ENCODE peak calls at places on chromosomes 12 and 14, in four cellular contexts. One of them, this sample, is unnamed.

GRCh38 chr12:56928262-56928661 is 5.9 kb downstream of the SDR9C7 start:
- DNase-seq in astrocyte of the spinal cord: no peak
- DNase-seq in HFFc6: no peak
- DNase-seq in left ventricle myocardium inferior: no peak
- DNase-seq in this sample: no peak

GRCh38 chr12:50734409-50735263 is 29.3 kb upstream of the ATF1 start:
- DNase-seq in astrocyte of the spinal cord: peak
- DNase-seq in HFFc6: peak
- DNase-seq in left ventricle myocardium inferior: no peak
- DNase-seq in this sample: peak

GRCh38 chr14:52948039-52948438 is 2.8 kb downstream of the FERMT2 start:
- DNase-seq in HFFc6: no peak
- DNase-seq in left ventricle myocardium inferior: no peak
- DNase-seq in astrocyte of the spinal cord: no peak
- DNase-seq in this sample: no peak

GRCh38 chr14:34379809-34380147 is 82.3 kb downstream of the SPTSSA start:
- DNase-seq in HFFc6: no peak
- DNase-seq in left ventricle myocardium inferior: no peak
- DNase-seq in astrocyte of the spinal cord: no peak
- DNase-seq in this sample: no peak

GRCh38 chr14:103522649-103523582 is at the start of gene CKB:
- DNase-seq in left ventricle myocardium inferior: peak
- DNase-seq in HFFc6: no peak
- DNase-seq in astrocyte of the spinal cord: no peak
- DNase-seq in this sample: no peak

GRCh38 chr12:49636574-49636973 is 13.2 kb downstream of the PRPF40B start:
- DNase-seq in HFFc6: no peak
- DNase-seq in left ventricle myocardium inferior: no peak
- DNase-seq in astrocyte of the spinal cord: no peak
- DNase-seq in this sample: no peak

GRCh38 chr12:63911336-63911735 is 66.8 kb downstream of the SRGAP1 start:
- DNase-seq in HFFc6: no peak
- DNase-seq in astrocyte of the spinal cord: no peak
- DNase-seq in left ventricle myocardium inferior: no peak
- DNase-seq in this sample: no peak

GRCh38 chr12:47820631-47821345 is 1.1 kb upstream of the HDAC7 start:
- DNase-seq in astrocyte of the spinal cord: peak
- DNase-seq in left ventricle myocardium inferior: peak
- DNase-seq in HFFc6: peak
- DNase-seq in this sample: peak

GRCh38 chr12:84605988-84606387 is 306.6 kb downstream of the SLC6A15 start:
- DNase-seq in left ventricle myocardium inferior: no peak
- DNase-seq in astrocyte of the spinal cord: no peak
- DNase-seq in HFFc6: no peak
- DNase-seq in this sample: no peak

GRCh38 chr14:95180966-95181733 is 23.8 kb upstream of the DICER1 start:
- DNase-seq in left ventricle myocardium inferior: no peak
- DNase-seq in astrocyte of the spinal cord: no peak
- DNase-seq in HFFc6: no peak
- DNase-seq in this sample: no peak

GRCh38 chr14:72946491-72946890 is 20.2 kb downstream of the DCAF4 start:
- DNase-seq in astrocyte of the spinal cord: peak
- DNase-seq in HFFc6: no peak
- DNase-seq in left ventricle myocardium inferior: no peak
- DNase-seq in this sample: no peak

GRCh38 chr14:79332504-79333197 is 878.7 kb downstream of the DIO2 start:
- DNase-seq in astrocyte of the spinal cord: peak
- DNase-seq in left ventricle myocardium inferior: no peak
- DNase-seq in HFFc6: no peak
- DNase-seq in this sample: no peak

GRCh38 chr14:68987653-68988036 is 8.5 kb upstream of the ACTN1 start:
- DNase-seq in left ventricle myocardium inferior: no peak
- DNase-seq in astrocyte of the spinal cord: no peak
- DNase-seq in HFFc6: no peak
- DNase-seq in this sample: no peak

GRCh38 chr12:120262852-120263724 is 2.4 kb downstream of the PXN start:
- DNase-seq in left ventricle myocardium inferior: peak
- DNase-seq in HFFc6: no peak
- DNase-seq in astrocyte of the spinal cord: no peak
- DNase-seq in this sample: no peak

GRCh38 chr12:116406529-116406928 is 129.0 kb upstream of the MED13L start:
- DNase-seq in left ventricle myocardium inferior: peak
- DNase-seq in astrocyte of the spinal cord: no peak
- DNase-seq in HFFc6: peak
- DNase-seq in this sample: peak
- TF ChIP-seq CTCF in left ventricle myocardium inferior: peak
- TF ChIP-seq CTCF in astrocyte of the spinal cord: no peak
- TF ChIP-seq CTCF in HFFc6: peak
- TF ChIP-seq CTCF in this sample: no peak

DNA sequence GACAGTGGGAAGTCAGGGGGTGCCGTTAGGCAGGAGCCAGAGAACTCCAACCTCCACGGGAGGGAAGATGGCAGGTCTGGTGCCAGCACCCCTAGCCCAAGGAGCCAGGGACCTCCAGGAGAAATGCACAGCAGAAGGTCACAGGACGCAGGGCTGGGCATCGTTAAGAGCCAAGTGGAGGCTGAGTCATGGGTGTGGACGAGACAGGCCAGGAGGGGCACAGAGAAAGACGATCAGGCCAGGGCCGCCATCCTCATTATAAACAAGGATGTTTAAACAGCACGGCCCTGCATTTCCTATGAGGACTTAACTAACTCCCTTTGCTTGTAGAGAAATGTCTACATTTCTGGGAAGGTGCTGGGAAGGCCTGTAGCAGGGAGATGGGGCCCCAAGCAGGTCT is 77.9 kb upstream of the FZD10 start:
- DNase-seq in HFFc6: no peak
- DNase-seq in left ventricle myocardium inferior: no peak
- DNase-seq in astrocyte of the spinal cord: no peak
- DNase-seq in this sample: no peak
- TF ChIP-seq CTCF in HFFc6: no peak
- TF ChIP-seq CTCF in left ventricle myocardium inferior: no peak
- TF ChIP-seq CTCF in astrocyte of the spinal cord: no peak
- TF ChIP-seq CTCF in this sample: no peak

GRCh38 chr12:27523642-27524488 is at the start of gene PPFIBP1:
- DNase-seq in left ventricle myocardium inferior: peak
- DNase-seq in astrocyte of the spinal cord: peak
- DNase-seq in HFFc6: peak
- DNase-seq in this sample: peak
- TF ChIP-seq CTCF in left ventricle myocardium inferior: peak
- TF ChIP-seq CTCF in astrocyte of the spinal cord: peak
- TF ChIP-seq CTCF in HFFc6: peak
- TF ChIP-seq CTCF in this sample: no peak

DNA sequence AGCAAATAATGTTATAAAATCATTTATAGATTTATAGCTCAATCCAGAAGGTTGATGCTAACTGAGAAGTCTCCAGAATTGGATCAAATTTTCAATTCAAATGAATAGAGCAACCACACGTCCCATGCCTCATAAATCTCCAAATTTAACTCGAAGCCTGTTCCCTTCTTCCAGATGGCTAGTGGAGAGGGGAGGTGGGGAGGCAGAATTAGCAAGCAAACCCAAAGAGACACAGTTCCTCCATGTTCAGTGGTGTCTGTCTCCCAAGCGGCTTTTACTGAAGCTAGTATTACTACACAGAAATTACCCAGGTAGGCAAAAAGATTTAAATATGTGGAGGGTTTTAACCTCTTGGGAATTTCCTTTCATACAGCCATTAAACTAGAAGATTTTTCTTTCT is 65.8 kb downstream of the DUSP6 start:
- DNase-seq in astrocyte of the spinal cord: no peak
- DNase-seq in left ventricle myocardium inferior: no peak
- DNase-seq in HFFc6: no peak
- DNase-seq in this sample: no peak
- TF ChIP-seq CTCF in astrocyte of the spinal cord: no peak
- TF ChIP-seq CTCF in left ventricle myocardium inferior: no peak
- TF ChIP-seq CTCF in HFFc6: no peak
- TF ChIP-seq CTCF in this sample: no peak

GRCh38 chr12:126784328-126784921 is 1482.5 kb upstream of the TMEM132C start:
- DNase-seq in left ventricle myocardium inferior: no peak
- DNase-seq in HFFc6: peak
- DNase-seq in astrocyte of the spinal cord: peak
- DNase-seq in this sample: no peak
- TF ChIP-seq CTCF in left ventricle myocardium inferior: peak
- TF ChIP-seq CTCF in HFFc6: peak
- TF ChIP-seq CTCF in astrocyte of the spinal cord: peak
- TF ChIP-seq CTCF in this sample: peak

GRCh38 chr14:21326972-21327371 is 47.1 kb downstream of the RPGRIP1 start:
- DNase-seq in HFFc6: no peak
- DNase-seq in astrocyte of the spinal cord: no peak
- DNase-seq in left ventricle myocardium inferior: no peak
- DNase-seq in this sample: no peak
- TF ChIP-seq CTCF in HFFc6: no peak
- TF ChIP-seq CTCF in astrocyte of the spinal cord: no peak
- TF ChIP-seq CTCF in left ventricle myocardium inferior: no peak
- TF ChIP-seq CTCF in this sample: no peak

DNA sequence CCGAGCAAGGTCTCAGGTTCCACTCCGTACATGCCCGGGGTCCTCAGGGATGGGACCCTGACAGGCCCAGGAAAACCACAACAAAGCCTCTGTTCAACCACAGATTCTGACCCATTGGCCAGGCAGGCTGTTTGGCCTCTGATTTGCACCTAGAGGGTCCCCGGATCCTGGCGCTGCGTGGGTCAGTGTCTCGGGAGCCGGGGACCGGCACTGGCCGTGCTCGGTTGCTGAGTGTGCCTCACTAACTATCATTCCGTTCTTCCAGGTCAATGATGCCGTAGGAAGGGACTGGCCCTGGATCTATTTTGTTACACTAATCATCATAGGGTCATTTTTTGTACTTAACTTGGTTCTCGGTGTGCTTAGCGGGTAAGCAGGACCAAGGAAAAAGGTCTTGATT is 290.2 kb upstream of the FKBP4 start:
- DNase-seq in astrocyte of the spinal cord: no peak
- DNase-seq in HFFc6: no peak
- DNase-seq in left ventricle myocardium inferior: no peak
- DNase-seq in this sample: no peak
- TF ChIP-seq CTCF in astrocyte of the spinal cord: no peak
- TF ChIP-seq CTCF in HFFc6: no peak
- TF ChIP-seq CTCF in left ventricle myocardium inferior: no peak
- TF ChIP-seq CTCF in this sample: no peak

GRCh38 chr12:2891240-2892053 is 756 bp downstream of the TULP3 start:
- DNase-seq in HFFc6: peak
- DNase-seq in left ventricle myocardium inferior: peak
- DNase-seq in astrocyte of the spinal cord: peak
- DNase-seq in this sample: peak

GRCh38 chr12:2892246-2892645 is 1.6 kb downstream of the TULP3 start:
- DNase-seq in HFFc6: no peak
- DNase-seq in left ventricle myocardium inferior: no peak
- DNase-seq in astrocyte of the spinal cord: no peak
- DNase-seq in this sample: no peak

GRCh38 chr12:2893007-2893406 is 2.3 kb downstream of the TULP3 start:
- DNase-seq in left ventricle myocardium inferior: no peak
- DNase-seq in astrocyte of the spinal cord: peak
- DNase-seq in HFFc6: peak
- DNase-seq in this sample: no peak

GRCh38 chr12:2890001-2890387 is 697 bp upstream of the TULP3 start:
- DNase-seq in HFFc6: no peak
- DNase-seq in astrocyte of the spinal cord: no peak
- DNase-seq in left ventricle myocardium inferior: no peak
- DNase-seq in this sample: no peak

GRCh38 chr12:2890388-2891239 is at the start of gene TULP3:
- DNase-seq in astrocyte of the spinal cord: peak
- DNase-seq in left ventricle myocardium inferior: peak
- DNase-seq in HFFc6: peak
- DNase-seq in this sample: peak
- TF ChIP-seq CTCF in astrocyte of the spinal cord: peak
- TF ChIP-seq CTCF in left ventricle myocardium inferior: peak
- TF ChIP-seq CTCF in HFFc6: no peak
- TF ChIP-seq CTCF in this sample: peak

This sample was measured in tibial nerve.